ENCODE peak calls at places on chromosomes 1 and 21, in four cellular contexts. O, N, Q and P are unnamed samples.
A peak's percentile ranks its signal among the peaks of the same experiment; 100 is the strongest.

GRCh38 chr1:76105269-76105850 is 30.8 kb downstream of the ST6GALNAC3 start:
- DNase-seq in O (no peak), N (peak; percentile 38), Q (no peak), P (no peak)

GRCh38 chr1:10250663-10251062 is 40.3 kb downstream of the KIF1B start:
- DNase-seq in O (no peak), N (no peak), Q (no peak), P (no peak)

GRCh38 chr1:171251741-171252300 is 3.5 kb downstream of the FMO1 start:
- DNase-seq in O (no peak), N (peak; percentile 79), Q (no peak), P (peak; percentile 3)

GRCh38 chr1:90821152-90821792 is 104.2 kb upstream of the BARHL2 start:
- DNase-seq in O (no peak), N (no peak), Q (no peak), P (no peak)

GRCh38 chr1:65309317-65310077 is at the start of gene DNAJC6:
- DNase-seq in O (peak; percentile 74), N (no peak), Q (no peak), P (peak; percentile 24)

GRCh38 chr1:66464802-66465201 is 69.2 kb upstream of the SGIP1 start:
- DNase-seq in O (no peak), N (no peak), Q (no peak), P (no peak)

GRCh38 chr1:180636138-180636537 is 4.3 kb downstream of the XPR1 start:
- DNase-seq in O (no peak), N (no peak), Q (no peak), P (no peak)

GRCh38 chr21:29939859-29940245 is at the start of gene GRIK1:
- DNase-seq in O (no peak), N (no peak), Q (no peak), P (no peak)

GRCh38 chr1:21906173-21907078 is 30.7 kb downstream of the HSPG2 start:
- DNase-seq in O (no peak), N (no peak), Q (no peak), P (no peak)

GRCh38 chr21:31370893-31371652 is 27.0 kb upstream of the TIAM1 start:
- DNase-seq in O (no peak), N (no peak), Q (no peak), P (no peak)

GRCh38 chr1:38028671-38029070 is 16.1 kb downstream of the UTP11 start:
- DNase-seq in O (peak; percentile 17), N (peak; percentile 27), Q (no peak), P (no peak)

GRCh38 chr21:44761747-44762208 is 39.8 kb downstream of the UBE2G2 start:
- DNase-seq in O (no peak), N (no peak), Q (no peak), P (no peak)

GRCh38 chr1:175043824-175044223 is 20.6 kb upstream of the MRPS14 start:
- DNase-seq in O (no peak), N (no peak), Q (no peak), P (no peak)

GRCh38 chr1:3502834-3503524 is 48.5 kb downstream of the ARHGEF16 start:
- DNase-seq in O (no peak), N (no peak), Q (no peak), P (no peak)
- H3K4me1 ChIP-seq in O (no peaks in the 10 kb centered on the region), N (no peaks in the 10 kb centered on the region), Q (peaks cover 14% of the 10 kb centered on the region), P (no peaks in the 10 kb centered on the region)

GRCh38 chr1:113990966-113991365 is 11.7 kb downstream of the OLFML3 start:
- DNase-seq in O (no peak), N (no peak), Q (no peak), P (no peak)
- H3K9me3 ChIP-seq in O (no peaks in the 10 kb centered on the region), N (no peaks in the 10 kb centered on the region), Q (no peaks in the 10 kb centered on the region), P (peaks cover 15% of the 10 kb centered on the region)

GRCh38 chr21:41878831-41879189 is 334 bp downstream of the PRDM15 start:
- DNase-seq in O (peak; percentile 83), N (peak; percentile 93), Q (no peak), P (peak; percentile 78)

GRCh38 chr21:41881051-41881450 is 1.9 kb upstream of the PRDM15 start:
- DNase-seq in O (no peak), N (no peak), Q (no peak), P (no peak)

GRCh38 chr21:41879190-41879998 is at the start of gene PRDM15:
- DNase-seq in O (peak; percentile 78), N (peak; percentile 94), Q (peak; percentile 16), P (peak; percentile 75)

GRCh38 chr21:41877901-41878830 is 978 bp downstream of the PRDM15 start:
- DNase-seq in O (peak; percentile 61), N (peak; percentile 67), Q (no peak), P (peak; percentile 34)

DNA sequence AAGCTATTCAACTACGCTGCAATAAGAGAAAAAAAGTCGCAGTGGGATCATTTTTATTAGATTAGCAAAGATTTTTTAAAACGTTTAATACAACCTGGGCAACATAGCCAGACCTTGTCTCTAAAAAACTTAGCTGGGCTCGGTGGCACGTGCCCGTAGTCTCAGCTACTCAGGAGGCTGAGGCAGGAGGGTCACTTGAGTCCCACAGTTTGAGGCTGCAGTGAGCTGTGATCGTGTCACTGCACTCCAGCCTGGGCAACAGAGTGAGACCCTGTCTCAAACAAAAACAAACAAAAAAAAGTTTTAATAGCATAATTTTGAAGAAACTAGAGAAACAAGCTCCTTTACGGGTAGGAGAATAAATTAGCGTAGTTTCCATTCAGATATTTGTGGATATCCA is 1.0 kb upstream of the PRDM15 start:
- DNase-seq in O (no peak), N (no peak), Q (no peak), P (no peak)
- H3K4me3 ChIP-seq in O (no peak overlapping the region), N (peak overlapping the region; percentile 79), Q (peak overlapping the region; percentile 91), P (no peak overlapping the region)

GRCh38 chr1:167565922-167566321 is 12.4 kb upstream of the CREG1 start:
- DNase-seq in O (no peak), N (no peak), Q (no peak), P (no peak)
- H3K4me1 ChIP-seq in O (peaks cover 4% of the 10 kb centered on the region), N (peaks cover 34% of the 10 kb centered on the region), Q (no peaks in the 10 kb centered on the region), P (no peaks in the 10 kb centered on the region)

GRCh38 chr1:89659322-89660061 is 26.6 kb downstream of the LRRC8C start:
- DNase-seq in O (no peak), N (no peak), Q (no peak), P (no peak)
- H3K9me3 ChIP-seq in O (no peaks in the 10 kb centered on the region), N (no peaks in the 10 kb centered on the region), Q (no peaks in the 10 kb centered on the region), P (no peaks in the 10 kb centered on the region)

GRCh38 chr21:42220138-42220701 is 1.3 kb downstream of the ABCG1 start:
- DNase-seq in O (peak; percentile 85), N (peak; percentile 79), Q (peak; percentile 34), P (peak; percentile 89)

GRCh38 chr21:42221581-42222345 is 2.8 kb downstream of the ABCG1 start:
- DNase-seq in O (peak; percentile 19), N (no peak), Q (no peak), P (no peak)

GRCh38 chr21:42222386-42222785 is 3.4 kb downstream of the ABCG1 start:
- DNase-seq in O (peak; percentile 14), N (no peak), Q (no peak), P (no peak)

GRCh38 chr21:42218836-42219605 is at the start of gene ABCG1:
- DNase-seq in O (peak; percentile 51), N (peak; percentile 35), Q (no peak), P (peak; percentile 67)

GRCh38 chr21:42219606-42220137 is 732 bp downstream of the ABCG1 start:
- DNase-seq in O (peak; percentile 40), N (peak; percentile 5), Q (no peak), P (no peak)
- H3K4me3 ChIP-seq in O (peak overlapping the region; percentile 89), N (peak overlapping the region; percentile 66), Q (peak overlapping the region; percentile 81), P (peak overlapping the region; percentile 91)

DNA sequence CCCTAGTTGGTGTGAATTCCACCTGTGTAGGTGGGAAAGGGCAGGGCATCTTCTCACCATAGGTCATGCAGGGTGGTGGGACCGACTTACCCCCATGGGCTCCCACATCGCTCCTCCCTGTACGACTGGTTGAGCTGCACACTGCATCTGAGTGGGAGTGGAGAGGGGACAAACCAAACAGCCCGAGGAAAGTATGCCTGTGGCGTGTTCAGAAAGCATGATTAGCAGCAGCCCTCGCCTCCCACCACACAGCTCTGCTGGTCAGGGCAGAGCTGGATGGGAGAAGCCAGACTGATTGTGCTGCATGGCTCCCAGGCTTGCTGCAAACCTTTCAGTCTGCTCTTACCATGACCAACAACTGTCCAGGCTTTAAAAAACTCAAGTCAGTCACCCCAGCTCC is 24.4 kb downstream of the VANGL1 start:
- DNase-seq in O (no peak), N (no peak), Q (no peak), P (no peak)
- H3K4me1 ChIP-seq in O (peaks cover 11% of the 10 kb centered on the region), N (peaks cover 3% of the 10 kb centered on the region), Q (peaks cover 23% of the 10 kb centered on the region), P (no peaks in the 10 kb centered on the region)

GRCh38 chr1:47452426-47452825 is 14.6 kb downstream of the FOXD2 start:
- DNase-seq in O (no peak), N (no peak), Q (no peak), P (no peak)

GRCh38 chr1:47459263-47459788 is 21.5 kb downstream of the FOXD2 start:
- DNase-seq in O (no peak), N (no peak), Q (no peak), P (no peak)

GRCh38 chr1:47460040-47460439 is 22.2 kb downstream of the FOXD2 start:
- DNase-seq in O (no peak), N (no peak), Q (no peak), P (no peak)

GRCh38 chr1:47460456-47460855 is 22.6 kb downstream of the FOXD2 start:
- DNase-seq in O (no peak), N (peak; percentile 33), Q (no peak), P (no peak)

GRCh38 chr1:47456250-47456649 is 18.4 kb downstream of the FOXD2 start:
- DNase-seq in O (no peak), N (no peak), Q (no peak), P (no peak)
- H3K9me3 ChIP-seq in O (no peaks in the 10 kb centered on the region), N (no peaks in the 10 kb centered on the region), Q (no peaks in the 10 kb centered on the region), P (no peaks in the 10 kb centered on the region)